ENCODE peak calls at places on chromosomes 12 and 14, in four cellular contexts. One of them, this sample, is unnamed.

GRCh38 chr12:12214635-12215131 is 52.2 kb downstream of the LRP6 start:
- DNase-seq in HepG2: peak; percentile 24
- DNase-seq in GM12878: peak; percentile 35
- DNase-seq in K562: peak; percentile 33
- DNase-seq in this sample: no peak

GRCh38 chr12:52280796-52281560 is 6.5 kb downstream of the KRT86 start:
- DNase-seq in HepG2: peak; percentile 47
- DNase-seq in GM12878: no peak
- DNase-seq in K562: no peak
- DNase-seq in this sample: no peak

GRCh38 chr14:26191666-26192065 is 406.2 kb downstream of the NOVA1 start:
- DNase-seq in HepG2: no peak
- DNase-seq in GM12878: no peak
- DNase-seq in K562: no peak
- DNase-seq in this sample: no peak

GRCh38 chr12:67798763-67799162 is 150.2 kb downstream of the DYRK2 start:
- DNase-seq in HepG2: no peak
- DNase-seq in GM12878: no peak
- DNase-seq in K562: no peak
- DNase-seq in this sample: no peak

GRCh38 chr12:11697670-11698387 is 48.4 kb downstream of the ETV6 start:
- DNase-seq in HepG2: no peak
- DNase-seq in GM12878: no peak
- DNase-seq in K562: no peak
- DNase-seq in this sample: no peak

GRCh38 chr12:31732926-31733548 is 4.2 kb upstream of the AMN1 start:
- DNase-seq in HepG2: peak; percentile 70
- DNase-seq in GM12878: peak; percentile 64
- DNase-seq in K562: peak; percentile 84
- DNase-seq in this sample: no peak

GRCh38 chr12:77782034-77782433 is 48.7 kb upstream of the NAV3 start:
- DNase-seq in HepG2: no peak
- DNase-seq in GM12878: no peak
- DNase-seq in K562: no peak
- DNase-seq in this sample: no peak

GRCh38 chr14:63905370-63905769 is 52.6 kb downstream of the SYNE2 start:
- DNase-seq in HepG2: no peak
- DNase-seq in GM12878: no peak
- DNase-seq in K562: no peak
- DNase-seq in this sample: no peak

GRCh38 chr14:63922696-63923421 is 70.1 kb downstream of the SYNE2 start:
- DNase-seq in HepG2: peak; percentile 88
- DNase-seq in GM12878: no peak
- DNase-seq in K562: no peak
- DNase-seq in this sample: no peak

GRCh38 chr14:67477926-67478915 is 10.3 kb downstream of the TMEM229B start:
- DNase-seq in HepG2: no peak
- DNase-seq in GM12878: no peak
- DNase-seq in K562: no peak
- DNase-seq in this sample: no peak
- TF ChIP-seq TARDBP in HepG2: no peak
- TF ChIP-seq TARDBP in GM12878: no peak
- TF ChIP-seq TARDBP in K562: no peak
- TF ChIP-seq TARDBP in this sample: no peak

DNA sequence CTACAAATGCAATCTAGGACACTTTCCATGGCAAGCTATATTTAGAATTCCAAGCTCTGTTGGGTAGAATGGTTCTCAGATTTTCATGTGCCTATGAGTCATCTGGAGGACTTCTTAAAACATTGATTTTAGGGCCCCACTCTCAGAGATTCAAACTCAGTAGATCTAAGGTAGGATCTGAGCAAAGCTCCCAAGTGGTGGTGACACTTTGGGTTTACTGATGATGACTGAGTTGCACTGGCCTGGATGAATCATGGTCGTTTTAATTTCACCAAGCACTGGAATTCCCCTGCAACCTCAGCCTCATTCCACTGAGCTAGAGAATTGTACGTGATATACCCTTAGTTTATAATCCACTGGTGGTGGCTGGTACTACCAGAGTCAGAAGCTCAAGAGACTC is 86.5 kb downstream of the PPM1H start:
- DNase-seq in HepG2: no peak
- DNase-seq in GM12878: peak; percentile 3
- DNase-seq in K562: no peak
- DNase-seq in this sample: no peak
- TF ChIP-seq SP1 in HepG2: no peak
- TF ChIP-seq SP1 in GM12878: no peak
- TF ChIP-seq SP1 in K562: no peak
- TF ChIP-seq SP1 in this sample: no peak

GRCh38 chr14:79417961-79418360 is 793.3 kb downstream of the DIO2 start:
- DNase-seq in HepG2: no peak
- DNase-seq in GM12878: no peak
- DNase-seq in K562: no peak
- DNase-seq in this sample: no peak

GRCh38 chr14:79412822-79413221 is 798.5 kb downstream of the DIO2 start:
- DNase-seq in HepG2: no peak
- DNase-seq in GM12878: no peak
- DNase-seq in K562: no peak
- DNase-seq in this sample: no peak

GRCh38 chr14:79419571-79420327 is 791.6 kb downstream of the DIO2 start:
- DNase-seq in HepG2: no peak
- DNase-seq in GM12878: no peak
- DNase-seq in K562: no peak
- DNase-seq in this sample: no peak

GRCh38 chr14:79418649-79419415 is 792.5 kb downstream of the DIO2 start:
- DNase-seq in HepG2: no peak
- DNase-seq in GM12878: no peak
- DNase-seq in K562: no peak
- DNase-seq in this sample: no peak

GRCh38 chr14:79415726-79416125 is 795.6 kb downstream of the DIO2 start:
- DNase-seq in HepG2: no peak
- DNase-seq in GM12878: no peak
- DNase-seq in K562: no peak
- DNase-seq in this sample: no peak
- TF ChIP-seq TARDBP in HepG2: no peak
- TF ChIP-seq TARDBP in GM12878: no peak
- TF ChIP-seq TARDBP in K562: no peak
- TF ChIP-seq TARDBP in this sample: no peak

DNA sequence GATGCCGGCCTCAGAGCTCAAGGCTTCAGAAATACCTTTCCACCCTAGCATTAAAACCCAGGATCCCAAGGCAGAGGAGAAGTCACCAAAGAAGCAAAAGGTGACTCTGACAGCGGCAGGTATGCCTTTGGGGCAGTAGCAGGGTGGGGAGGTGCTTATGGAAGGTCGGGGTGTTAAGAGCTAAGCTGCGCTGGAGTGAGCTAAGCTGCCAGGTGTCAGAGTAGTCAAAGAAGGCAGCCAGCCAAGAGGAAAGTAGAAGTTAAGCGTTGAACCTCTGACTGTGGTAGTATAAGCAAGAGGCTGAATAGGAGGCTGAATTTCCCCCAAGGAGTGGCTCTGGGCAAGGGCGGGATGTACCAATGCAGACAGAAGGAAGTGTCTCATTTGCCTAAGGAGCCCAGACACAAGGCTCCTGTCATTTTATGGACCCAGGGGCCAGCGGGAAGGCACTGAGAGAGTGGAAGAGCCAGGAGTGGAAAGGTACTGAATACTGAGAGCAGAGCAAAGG is 29.2 kb downstream of the DYRK4 start:
- DNase-seq in HepG2: no peak
- DNase-seq in GM12878: no peak
- DNase-seq in K562: no peak
- DNase-seq in this sample: no peak
- TF ChIP-seq SP1 in HepG2: no peak
- TF ChIP-seq SP1 in GM12878: no peak
- TF ChIP-seq SP1 in K562: no peak
- TF ChIP-seq SP1 in this sample: no peak

GRCh38 chr12:96466939-96467751 is 22.2 kb upstream of the CFAP54 start:
- DNase-seq in HepG2: no peak
- DNase-seq in GM12878: no peak
- DNase-seq in K562: no peak
- DNase-seq in this sample: no peak
- TF ChIP-seq TARDBP in HepG2: no peak
- TF ChIP-seq TARDBP in GM12878: no peak
- TF ChIP-seq TARDBP in K562: no peak
- TF ChIP-seq TARDBP in this sample: no peak

GRCh38 chr14:54877015-54877702 is 25.5 kb downstream of the GCH1 start:
- DNase-seq in HepG2: no peak
- DNase-seq in GM12878: no peak
- DNase-seq in K562: no peak
- DNase-seq in this sample: no peak

GRCh38 chr14:54877703-54878021 is 25.0 kb downstream of the GCH1 start:
- DNase-seq in HepG2: no peak
- DNase-seq in GM12878: no peak
- DNase-seq in K562: no peak
- DNase-seq in this sample: no peak

GRCh38 chr14:54882521-54882920 is 20.1 kb downstream of the GCH1 start:
- DNase-seq in HepG2: no peak
- DNase-seq in GM12878: no peak
- DNase-seq in K562: no peak
- DNase-seq in this sample: no peak

GRCh38 chr14:54881761-54882401 is 20.7 kb downstream of the GCH1 start:
- DNase-seq in HepG2: no peak
- DNase-seq in GM12878: no peak
- DNase-seq in K562: no peak
- DNase-seq in this sample: no peak

GRCh38 chr14:54881235-54881760 is 21.3 kb downstream of the GCH1 start:
- DNase-seq in HepG2: no peak
- DNase-seq in GM12878: peak; percentile 87
- DNase-seq in K562: no peak
- DNase-seq in this sample: no peak
- TF ChIP-seq SP1 in HepG2: no peak
- TF ChIP-seq SP1 in GM12878: no peak
- TF ChIP-seq SP1 in K562: no peak
- TF ChIP-seq SP1 in this sample: no peak

GRCh38 chr14:83172363-83172762 is 1638.7 kb upstream of the SEL1L start:
- DNase-seq in HepG2: peak; percentile 13
- DNase-seq in GM12878: no peak
- DNase-seq in K562: no peak
- DNase-seq in this sample: no peak
- TF ChIP-seq TARDBP in HepG2: no peak
- TF ChIP-seq TARDBP in GM12878: no peak
- TF ChIP-seq TARDBP in K562: no peak
- TF ChIP-seq TARDBP in this sample: no peak

GRCh38 chr14:41605550-41606248 is 977 bp upstream of the LRFN5 start:
- DNase-seq in HepG2: no peak
- DNase-seq in GM12878: no peak
- DNase-seq in K562: no peak
- DNase-seq in this sample: peak; percentile 23
- TF ChIP-seq SP1 in HepG2: no peak
- TF ChIP-seq SP1 in GM12878: no peak
- TF ChIP-seq SP1 in K562: no peak
- TF ChIP-seq SP1 in this sample: no peak

This sample was measured in HEK293T.